ENCODE peak calls at places on chromosomes 12 and 14, in six cellular contexts. L, J, S, O, B and Q are unnamed samples.

GRCh38 chr14:35339761-35340406 is 47.7 kb downstream of the PSMA6 start:
- DNase-seq in L (no peak), J (no peak), S (peak), O (no peak), B (no peak), Q (no peak)

GRCh38 chr12:49200882-49201594 is 12.2 kb upstream of the TUBA1A start:
- DNase-seq in L (no peak), J (peak), S (no peak), O (no peak), B (no peak), Q (no peak)

GRCh38 chr14:94367347-94367746 is 21.1 kb downstream of the SERPINA1 start:
- DNase-seq in L (no peak), J (no peak), S (no peak), O (no peak), B (no peak), Q (no peak)

GRCh38 chr14:36223558-36223957 is 47.0 kb upstream of the PTCSC3 start:
- DNase-seq in L (no peak), J (no peak), S (no peak), O (no peak), B (no peak), Q (no peak)

GRCh38 chr14:41607966-41608663 is 1.4 kb downstream of the LRFN5 start:
- DNase-seq in L (no peak), J (no peak), S (no peak), O (no peak), B (no peak), Q (no peak)

GRCh38 chr12:75862692-75863471 is 168.7 kb downstream of the PHLDA1 start:
- DNase-seq in L (no peak), J (no peak), S (no peak), O (no peak), B (no peak), Q (no peak)

GRCh38 chr14:105346200-105346533 is 31.6 kb downstream of the PACS2 start:
- DNase-seq in L (no peak), J (no peak), S (no peak), O (no peak), B (no peak), Q (no peak)

GRCh38 chr12:5525783-5526367 is 94.0 kb downstream of the NTF3 start:
- DNase-seq in L (no peak), J (no peak), S (no peak), O (no peak), B (no peak), Q (no peak)

GRCh38 chr12:30753761-30754382 is 879 bp downstream of the CAPRIN2 start:
- DNase-seq in L (no peak), J (no peak), S (no peak), O (no peak), B (no peak), Q (no peak)

GRCh38 chr14:105091335-105092123 is 26.3 kb upstream of the GPR132 start:
- DNase-seq in L (peak), J (peak), S (peak), O (no peak), B (peak), Q (no peak)

GRCh38 chr14:35287481-35288013 is 4.6 kb upstream of the PSMA6 start:
- DNase-seq in L (peak), J (no peak), S (no peak), O (no peak), B (no peak), Q (no peak)

GRCh38 chr14:61511558-61511924 is 183.8 kb upstream of the HIF1A start:
- DNase-seq in L (no peak), J (no peak), S (peak), O (peak), B (no peak), Q (no peak)

GRCh38 chr12:113310489-113310888 is 24.4 kb downstream of the SLC8B1 start:
- DNase-seq in L (no peak), J (no peak), S (no peak), O (no peak), B (no peak), Q (no peak)

GRCh38 chr12:71085575-71085974 is 72.2 kb downstream of the TSPAN8 start:
- DNase-seq in L (no peak), J (no peak), S (no peak), O (no peak), B (no peak), Q (no peak)

GRCh38 chr14:67392728-67393314 is 19.1 kb downstream of the PLEK2 start:
- DNase-seq in L (no peak), J (no peak), S (no peak), O (no peak), B (no peak), Q (no peak)

GRCh38 chr14:69325086-69325485 is 65.1 kb downstream of the GALNT16 start:
- DNase-seq in L (no peak), J (no peak), S (no peak), O (no peak), B (no peak), Q (no peak)

DNA sequence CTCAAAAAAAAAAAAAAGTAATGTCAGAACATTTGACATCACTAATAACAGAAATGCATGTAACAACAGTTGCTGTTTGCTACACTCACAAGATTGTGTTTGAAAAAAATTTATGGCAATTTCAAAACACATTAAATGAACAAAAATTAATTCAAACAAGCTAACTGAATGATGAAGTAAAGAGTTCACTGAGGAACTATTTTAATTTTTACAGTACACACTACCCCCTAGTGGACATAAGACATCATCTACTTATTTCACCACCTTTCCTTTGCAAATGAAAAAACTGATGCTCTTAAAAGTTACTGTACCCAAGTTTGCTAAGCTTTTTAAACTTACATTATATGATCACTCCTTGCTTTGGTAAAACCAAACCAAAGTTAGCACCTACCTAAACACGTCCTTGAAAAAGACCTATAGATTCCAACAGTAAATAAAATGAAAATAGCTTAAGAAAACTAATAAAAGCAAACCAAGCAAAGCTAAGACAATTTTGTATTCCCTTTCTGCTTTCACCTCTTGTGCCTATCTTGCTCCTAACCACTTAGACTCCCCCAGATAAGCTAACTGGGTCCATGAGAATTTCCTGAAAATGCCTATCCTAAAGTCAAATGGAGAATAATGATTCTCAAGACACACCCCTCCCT is 22.2 kb downstream of the UBE2N start:
- DNase-seq in L (no peak), J (no peak), S (no peak), O (no peak), B (no peak), Q (no peak)
- TF ChIP-seq CTCF in L (peak), J (peak), S (peak), O (peak), B (no peak), Q (peak)

GRCh38 chr12:46304080-46304479 is 35.2 kb upstream of the SLC38A1 start:
- DNase-seq in L (no peak), J (no peak), S (no peak), O (no peak), B (no peak), Q (no peak)
- TF ChIP-seq CTCF in L (no peak), J (no peak), S (no peak), O (no peak), B (no peak), Q (no peak)

GRCh38 chr12:52243774-52244614 is 11.0 kb downstream of the KRT7 start:
- DNase-seq in L (peak), J (peak), S (peak), O (peak), B (peak), Q (no peak)
- TF ChIP-seq CTCF in L (no peak), J (no peak), S (no peak), O (no peak), B (no peak), Q (no peak)

GRCh38 chr12:121465921-121466799 is 66.2 kb downstream of the RNF34 start:
- DNase-seq in L (no peak), J (no peak), S (no peak), O (no peak), B (no peak), Q (no peak)
- TF ChIP-seq CTCF in L (no peak), J (no peak), S (no peak), O (no peak), B (no peak), Q (no peak)

DNA sequence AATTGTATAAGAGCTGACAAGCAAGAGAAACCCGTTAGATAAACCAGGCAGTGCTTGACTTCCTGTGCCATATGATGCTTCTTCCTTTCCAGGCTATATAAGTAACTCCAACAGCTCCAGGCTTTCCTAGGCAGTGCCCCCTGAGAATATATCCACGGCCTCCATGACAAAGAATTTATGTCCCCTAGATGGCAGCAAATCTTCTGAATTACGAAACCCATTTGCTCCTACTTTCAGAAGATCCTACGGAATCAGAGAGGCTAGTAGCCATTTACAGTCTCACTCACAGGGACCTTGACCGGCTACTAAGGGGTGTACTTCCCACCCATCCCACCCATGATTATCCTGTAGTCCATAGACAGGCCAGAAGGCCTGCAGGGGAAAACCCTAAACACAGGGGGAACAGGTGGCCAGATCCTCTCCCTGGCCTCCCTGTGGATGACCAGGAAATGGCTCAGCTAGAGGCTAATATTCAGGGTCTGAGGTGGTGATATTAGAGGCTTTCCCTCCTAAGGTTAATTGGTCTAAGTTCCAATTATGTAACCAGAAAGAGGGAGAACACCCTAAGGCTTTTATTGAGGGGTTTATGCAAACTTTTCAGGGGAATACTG is 77.2 kb upstream of the DCD start:
- DNase-seq in L (no peak), J (no peak), S (no peak), O (no peak), B (no peak), Q (no peak)
- TF ChIP-seq CTCF in L (peak), J (no peak), S (peak), O (peak), B (no peak), Q (peak)

GRCh38 chr12:88946377-88946997 is 366.2 kb upstream of the KITLG start:
- DNase-seq in L (peak), J (no peak), S (no peak), O (no peak), B (no peak), Q (no peak)
- TF ChIP-seq CTCF in L (no peak), J (no peak), S (no peak), O (no peak), B (no peak), Q (no peak)

GRCh38 chr12:101920906-101921305 is 43.5 kb downstream of the DRAM1 start:
- DNase-seq in L (no peak), J (no peak), S (no peak), O (no peak), B (no peak), Q (no peak)
- TF ChIP-seq CTCF in L (no peak), J (no peak), S (no peak), O (no peak), B (no peak), Q (no peak)

GRCh38 chr12:93766802-93767523 is 89.8 kb downstream of the CRADD start:
- DNase-seq in L (peak), J (no peak), S (no peak), O (peak), B (peak), Q (no peak)
- TF ChIP-seq CTCF in L (peak), J (peak), S (peak), O (peak), B (no peak), Q (peak)